ENCODE peak calls at places on chromosomes 5 and 9, in nine cellular contexts. S is HFF-Myc, P is cardiac fibroblast, H is PC-3, X is left lung, A is choroid plexus epithelial cell, F is GM23248, V is SJSA1, Q is psoas muscle. B is an unnamed sample.

GRCh38 chr5:147782053-147783028 is at the start of gene JAKMIP2:
- DNase-seq in A (peak; percentile 94), P (peak; percentile 64), X (peak; percentile 85), H (peak; percentile 10), Q (peak; percentile 80), S (peak; percentile 14), V (peak; percentile 76), F (peak; percentile 5), B (peak; percentile 55)

GRCh38 chr5:44807269-44807668 is 1.5 kb upstream of the MRPS30 start:
- DNase-seq in H (peak; percentile 63), Q (no peak), P (no peak), V (no peak), A (no peak), S (no peak), F (peak; percentile 35), X (no peak), B (peak; percentile 34)

GRCh38 chr5:73354406-73354805 is 94.2 kb downstream of the FOXD1 start:
- DNase-seq in F (no peak), X (no peak), V (no peak), A (no peak), Q (no peak), S (peak; percentile 68), H (no peak), P (no peak), B (peak; percentile 24)

GRCh38 chr5:14102666-14103065 is 40.5 kb upstream of the TRIO start:
- DNase-seq in F (peak; percentile 24), V (no peak), H (no peak), X (no peak), S (no peak), A (no peak), P (no peak), Q (no peak), B (no peak)

GRCh38 chr5:1999794-2000193 is 117.1 kb upstream of the IRX4 start:
- DNase-seq in F (no peak), H (no peak), Q (no peak), P (no peak), X (no peak), A (no peak), V (no peak), S (no peak), B (no peak)

GRCh38 chr9:37037744-37038640 is 3.9 kb upstream of the PAX5 start:
- DNase-seq in X (no peak), Q (peak; percentile 54), V (no peak), F (peak; percentile 54), S (no peak), A (no peak), P (no peak), H (no peak), B (no peak)

GRCh38 chr9:117073539-117074336 is 341.1 kb downstream of the ASTN2 start:
- DNase-seq in F (peak; percentile 29), X (no peak), H (peak; percentile 23), A (peak; percentile 57), Q (no peak), V (no peak), S (peak; percentile 9), P (peak; percentile 27), B (no peak)

GRCh38 chr9:83598487-83598886 is 24.5 kb upstream of the IDNK start:
- DNase-seq in Q (no peak), V (no peak), X (no peak), P (peak; percentile 54), H (no peak), A (peak; percentile 86), S (no peak), F (peak; percentile 68), B (peak; percentile 30)

GRCh38 chr5:77129386-77129785 is 42.3 kb upstream of the ZBED3 start:
- DNase-seq in Q (no peak), P (peak; percentile 29), H (peak; percentile 54), V (no peak), X (no peak), S (no peak), F (peak; percentile 60), A (peak; percentile 67), B (no peak)

GRCh38 chr5:116896001-116896400 is 321.4 kb upstream of the SEMA6A start:
- DNase-seq in H (no peak), Q (no peak), X (no peak), A (no peak), P (no peak), S (no peak), F (no peak), V (no peak), B (no peak)

GRCh38 chr9:13281356-13282016 is 2.0 kb upstream of the MPDZ start:
- DNase-seq in X (no peak), P (peak; percentile 72), A (no peak), Q (no peak), V (no peak), F (no peak), H (no peak), S (no peak), B (peak; percentile 48)

GRCh38 chr9:4739587-4740372 is 1.2 kb downstream of the AK3 start:
- DNase-seq in X (no peak), H (peak; percentile 4), F (peak; percentile 33), V (no peak), S (no peak), Q (no peak), A (peak; percentile 20), P (peak; percentile 23), B (peak; percentile 54)

GRCh38 chr9:114282926-114283325 is 40.0 kb upstream of the ORM1 start:
- DNase-seq in Q (peak; percentile 30), S (peak; percentile 49), X (no peak), P (peak; percentile 77), A (peak; percentile 75), H (no peak), F (peak; percentile 83), V (peak; percentile 50), B (peak; percentile 83)

DNA sequence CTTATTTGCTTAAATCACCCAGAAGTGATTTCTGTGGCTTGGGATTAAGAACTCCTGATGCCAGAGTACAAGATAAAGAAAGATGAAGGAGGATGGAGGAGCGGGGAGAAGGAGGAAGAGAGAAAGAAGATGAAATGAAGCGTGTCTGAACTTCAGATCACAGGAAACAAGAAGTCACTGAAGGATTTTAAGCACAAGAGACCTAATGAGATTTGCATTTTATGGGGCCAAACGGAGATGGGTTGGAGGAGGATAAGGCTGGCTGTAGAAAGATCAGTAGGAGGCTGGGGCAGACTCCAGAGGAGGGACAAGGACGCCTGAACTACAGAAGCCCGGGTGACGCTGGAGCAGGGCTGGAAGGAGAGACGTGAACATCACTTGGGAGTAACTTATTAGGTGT is 3.2 kb downstream of the EIF4E1B start:
- DNase-seq in A (no peak), X (no peak), Q (no peak), V (no peak), P (no peak), H (no peak), S (no peak), F (no peak), B (no peak)
- H3K4me3 ChIP-seq in A (no peak overlapping the region), X (no peak overlapping the region), Q (no peak overlapping the region), V (no peak overlapping the region), P (no peak overlapping the region), H (no peak overlapping the region), S (no peak overlapping the region), F (no peak overlapping the region), B (no peak overlapping the region)

GRCh38 chr9:136311037-136311432 is 7.1 kb upstream of the CCDC187 start:
- DNase-seq in P (no peak), S (no peak), X (peak; percentile 41), V (no peak), A (no peak), H (no peak), Q (no peak), F (no peak), B (no peak)
- H3K4me3 ChIP-seq in P (no peak overlapping the region), S (no peak overlapping the region), X (no peak overlapping the region), V (no peak overlapping the region), A (no peak overlapping the region), H (no peak overlapping the region), Q (no peak overlapping the region), F (no peak overlapping the region), B (no peak overlapping the region)

DNA sequence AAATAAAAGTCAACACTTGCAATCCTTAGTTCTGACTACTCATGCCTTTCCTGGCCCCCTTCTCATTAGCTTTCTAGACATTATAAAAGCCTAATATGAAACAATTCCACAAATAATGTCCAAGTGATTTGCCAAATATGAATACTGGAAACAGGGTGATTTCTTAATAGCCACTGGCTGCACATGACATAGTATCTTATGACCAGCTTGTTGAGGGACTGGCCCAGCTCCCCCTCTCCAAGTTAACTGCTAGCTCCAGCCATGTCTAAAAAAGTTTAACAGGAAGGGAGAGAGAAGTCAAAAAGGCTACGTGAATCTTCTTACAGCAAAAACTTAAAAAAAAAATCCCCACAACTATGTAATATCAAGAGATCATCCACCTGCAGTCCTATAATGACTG is 1.5 kb downstream of the CERT1 start:
- DNase-seq in Q (no peak), H (peak; percentile 9), S (no peak), V (no peak), X (no peak), F (peak; percentile 72), P (peak; percentile 81), A (peak; percentile 87), B (peak; percentile 76)
- H3K4me3 ChIP-seq in Q (peak overlapping the region; percentile 86), H (peak overlapping the region; percentile 83), S (peak overlapping the region; percentile 72), V (peak overlapping the region; percentile 76), X (peak overlapping the region; percentile 75), F (peak overlapping the region; percentile 96), P (peak overlapping the region; percentile 86), A (peak overlapping the region; percentile 89), B (peak overlapping the region; percentile 81)

DNA sequence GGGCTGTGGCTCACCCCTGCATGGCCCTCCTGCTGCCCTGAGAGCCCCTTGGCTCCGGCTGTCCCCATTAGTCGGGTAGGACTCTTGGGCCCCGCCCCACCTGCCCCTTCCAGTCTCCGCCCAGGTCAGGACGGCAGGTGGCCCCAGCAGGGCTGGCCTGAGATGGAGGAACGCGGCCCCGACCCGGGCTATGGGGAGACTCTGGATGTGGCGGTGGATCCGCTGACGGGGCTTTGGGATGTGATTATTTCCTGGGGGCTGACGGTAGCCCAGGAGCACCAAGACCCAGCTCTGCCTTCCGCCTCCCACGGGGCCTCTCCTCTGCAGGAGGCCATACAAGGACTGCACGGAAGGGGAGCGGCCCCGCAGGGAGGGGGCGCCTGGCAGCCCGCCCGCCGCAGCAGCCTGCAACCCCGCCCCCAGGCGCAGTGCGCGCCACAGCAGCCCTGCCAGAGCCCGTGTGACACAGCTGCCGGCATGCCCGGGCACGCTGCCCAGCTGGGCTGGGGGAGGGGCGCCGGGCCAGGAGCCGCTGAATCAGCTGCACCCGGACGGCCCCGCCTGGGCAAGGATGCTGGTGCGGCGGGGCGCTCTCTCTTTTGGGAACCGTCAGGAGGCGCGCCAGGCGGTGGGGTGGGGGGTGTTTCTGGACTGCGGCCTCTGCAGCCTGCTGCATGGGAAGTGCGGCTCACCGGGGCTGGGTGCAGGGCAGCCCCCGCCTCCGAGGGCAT is 9.2 kb downstream of the TMEM250 start:
- DNase-seq in S (peak; percentile 69), P (peak; percentile 96), A (peak; percentile 85), Q (peak; percentile 96), F (peak; percentile 92), V (peak; percentile 85), X (peak; percentile 96), H (peak; percentile 89), B (peak; percentile 86)
- H3K4me3 ChIP-seq in S (peak overlapping the region; percentile 23), P (peak overlapping the region; percentile 35), A (peak overlapping the region; percentile 35), Q (peak overlapping the region; percentile 55), F (peak overlapping the region; percentile 50), V (no peak overlapping the region), X (peak overlapping the region; percentile 36), H (peak overlapping the region; percentile 55), B (peak overlapping the region; percentile 26)